ENCODE peak calls at places on chromosomes 7 and 10, in five cellular contexts. X, Z, W, H and P are unnamed samples.

GRCh38 chr10:5817322-5818047 is 4.3 kb upstream of the GDI2 start:
- DNase-seq in X (no peak), Z (no peak), W (no peak), H (no peak), P (no peak)

GRCh38 chr7:48096273-48096672 is 7.2 kb downstream of the UPP1 start:
- DNase-seq in X (no peak), Z (no peak), W (no peak), H (no peak), P (no peak)

GRCh38 chr10:23338886-23339285 is 5.7 kb downstream of the C10orf67 start:
- DNase-seq in X (no peak), Z (no peak), W (no peak), H (no peak), P (no peak)

GRCh38 chr10:129811208-129811607 is 152.9 kb downstream of the EBF3 start:
- DNase-seq in X (no peak), Z (no peak), W (no peak), H (no peak), P (no peak)

GRCh38 chr7:11193131-11193867 is 219.6 kb downstream of the PHF14 start:
- DNase-seq in X (no peak), Z (peak; percentile 65), W (no peak), H (no peak), P (no peak)

GRCh38 chr7:92684274-92684673 is 94.1 kb upstream of the FAM133B start:
- DNase-seq in X (no peak), Z (no peak), W (no peak), H (no peak), P (no peak)

GRCh38 chr7:50592940-50593339 is 27.7 kb upstream of the DDC start:
- DNase-seq in X (no peak), Z (no peak), W (no peak), H (no peak), P (no peak)

GRCh38 chr10:16828114-16828568 is 10.9 kb upstream of the RSU1 start:
- DNase-seq in X (peak; percentile 66), Z (peak; percentile 62), W (peak; percentile 38), H (peak; percentile 95), P (no peak)

GRCh38 chr10:77422491-77423338 is 214.9 kb downstream of the KCNMA1 start:
- DNase-seq in X (no peak), Z (no peak), W (no peak), H (no peak), P (no peak)

GRCh38 chr10:69360485-69361302 is 56.0 kb downstream of the TACR2 start:
- DNase-seq in X (peak; percentile 85), Z (peak; percentile 79), W (peak; percentile 51), H (no peak), P (no peak)

GRCh38 chr10:103273026-103273425 is 3.9 kb upstream of the INA start:
- DNase-seq in X (peak; percentile 68), Z (no peak), W (no peak), H (peak; percentile 61), P (no peak)

GRCh38 chr10:3777876-3778707 is 6.9 kb downstream of the KLF6 start:
- DNase-seq in X (no peak), Z (no peak), W (no peak), H (peak; percentile 43), P (no peak)

GRCh38 chr7:66930341-66930740 is 9.3 kb downstream of the TMEM248 start:
- DNase-seq in X (no peak), Z (no peak), W (peak; percentile 69), H (peak; percentile 74), P (no peak)

GRCh38 chr10:120424198-120424464 is 32.9 kb upstream of the PLPP4 start:
- DNase-seq in X (no peak), Z (no peak), W (no peak), H (no peak), P (no peak)

GRCh38 chr7:424961-425793 is 94.5 kb downstream of the PDGFA start:
- DNase-seq in X (peak; percentile 76), Z (peak; percentile 76), W (no peak), H (no peak), P (peak; percentile 46)

GRCh38 chr7:50632561-50633413 is 67.6 kb upstream of the DDC start:
- DNase-seq in X (no peak), Z (no peak), W (peak; percentile 67), H (peak; percentile 62), P (no peak)

GRCh38 chr10:85810674-85811073 is 555.9 kb downstream of the GRID1 start:
- DNase-seq in X (no peak), Z (no peak), W (no peak), H (no peak), P (no peak)

GRCh38 chr7:22594020-22594419 is 94.0 kb upstream of the STEAP1B start:
- DNase-seq in X (no peak), Z (no peak), W (no peak), H (no peak), P (no peak)

GRCh38 chr7:98288064-98288823 is 6.8 kb downstream of the BRI3 start:
- DNase-seq in X (no peak), Z (no peak), W (no peak), H (no peak), P (no peak)

GRCh38 chr10:17084258-17084657 is 45.4 kb downstream of the CUBN start:
- DNase-seq in X (no peak), Z (no peak), W (no peak), H (no peak), P (no peak)

DNA sequence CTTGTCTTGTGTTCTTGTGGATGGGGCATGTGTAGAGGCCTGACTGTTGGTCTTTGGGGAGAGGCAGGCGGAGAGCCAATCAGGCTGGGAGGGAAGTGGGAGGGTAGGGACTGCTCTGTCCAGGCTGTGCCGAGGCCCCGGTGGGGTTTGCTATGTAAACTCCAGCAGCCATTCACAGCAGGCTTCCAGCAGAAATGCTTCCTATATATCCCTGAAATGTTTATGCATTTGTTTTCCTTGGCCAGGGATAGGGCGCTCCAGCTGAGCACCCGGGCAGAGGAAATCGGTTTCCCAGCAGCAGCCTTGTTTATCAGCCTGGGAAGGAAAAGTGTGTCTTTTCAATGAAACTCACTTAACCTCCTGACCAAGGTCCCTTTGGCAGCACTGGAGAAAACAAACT is 18.3 kb upstream of the AQP1 start:
- DNase-seq in X (no peak), Z (peak; percentile 89), W (no peak), H (no peak), P (no peak)
- H3K27ac ChIP-seq in X (peak overlapping the region; percentile 6), Z (peak overlapping the region; percentile 79), W (no peak overlapping the region), H (no peak overlapping the region), P (peak overlapping the region; percentile 89)

DNA sequence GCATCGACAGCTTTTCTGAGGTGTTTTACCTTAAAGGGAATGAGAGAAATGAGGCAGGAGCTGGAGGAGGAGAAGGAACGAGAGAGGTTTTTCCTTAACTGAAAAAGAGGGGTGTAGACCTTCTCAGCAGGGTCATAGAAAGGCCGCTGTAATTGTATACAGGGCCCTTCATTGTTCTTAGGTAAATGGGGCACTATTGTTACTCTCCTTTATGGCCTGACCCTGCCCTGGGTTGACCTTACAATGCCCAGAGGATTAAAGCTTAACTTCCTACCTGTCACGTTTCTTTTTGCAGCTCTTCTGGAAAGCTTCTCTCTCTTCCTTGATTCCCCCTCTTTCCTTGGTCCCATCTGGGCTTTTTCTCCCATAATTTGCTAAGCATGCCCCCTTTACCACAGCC is 13.7 kb upstream of the PDLIM1 start:
- DNase-seq in X (no peak), Z (no peak), W (peak; percentile 48), H (no peak), P (no peak)
- H3K27ac ChIP-seq in X (no peak overlapping the region), Z (no peak overlapping the region), W (peak overlapping the region; percentile 4), H (no peak overlapping the region), P (no peak overlapping the region)

GRCh38 chr10:11109590-11109989 is 91.9 kb downstream of the CELF2 start:
- DNase-seq in X (no peak), Z (no peak), W (no peak), H (no peak), P (no peak)
- H3K27ac ChIP-seq in X (no peak overlapping the region), Z (no peak overlapping the region), W (no peak overlapping the region), H (no peak overlapping the region), P (peak overlapping the region; percentile 69)

DNA sequence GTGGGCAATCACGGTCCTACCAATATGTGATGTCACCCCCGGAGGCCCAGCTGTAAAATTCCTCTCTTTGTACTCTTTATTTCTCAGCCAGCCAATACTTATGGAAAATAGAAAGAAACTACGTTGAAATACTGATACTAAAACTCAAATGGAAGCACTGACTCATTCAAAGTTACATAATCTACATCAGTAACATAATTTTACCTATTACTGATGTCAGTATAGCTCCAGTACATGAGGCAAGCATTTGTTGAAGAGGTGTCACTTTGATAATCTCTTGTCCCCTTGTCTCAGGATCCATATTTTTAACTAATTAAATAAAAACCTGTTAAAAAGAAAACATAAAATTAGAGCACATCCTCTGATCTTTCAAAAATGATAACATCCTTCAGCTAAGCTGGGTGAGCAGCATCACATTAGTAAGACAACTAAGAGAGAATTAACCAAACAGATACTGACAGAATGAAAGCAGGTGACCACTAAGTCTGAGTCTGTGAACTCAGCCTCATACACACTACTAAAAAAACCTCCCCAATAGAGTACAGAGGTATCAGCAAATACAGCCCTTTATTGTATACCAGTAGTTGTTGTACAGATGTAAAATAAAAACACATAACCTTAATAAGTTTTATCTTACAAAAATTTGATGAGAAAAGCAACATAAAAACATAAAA is 17.6 kb downstream of the SLC25A40 start:
- DNase-seq in X (no peak), Z (no peak), W (no peak), H (no peak), P (no peak)
- H3K27ac ChIP-seq in X (no peak overlapping the region), Z (no peak overlapping the region), W (no peak overlapping the region), H (no peak overlapping the region), P (peak overlapping the region; percentile 3)

DNA sequence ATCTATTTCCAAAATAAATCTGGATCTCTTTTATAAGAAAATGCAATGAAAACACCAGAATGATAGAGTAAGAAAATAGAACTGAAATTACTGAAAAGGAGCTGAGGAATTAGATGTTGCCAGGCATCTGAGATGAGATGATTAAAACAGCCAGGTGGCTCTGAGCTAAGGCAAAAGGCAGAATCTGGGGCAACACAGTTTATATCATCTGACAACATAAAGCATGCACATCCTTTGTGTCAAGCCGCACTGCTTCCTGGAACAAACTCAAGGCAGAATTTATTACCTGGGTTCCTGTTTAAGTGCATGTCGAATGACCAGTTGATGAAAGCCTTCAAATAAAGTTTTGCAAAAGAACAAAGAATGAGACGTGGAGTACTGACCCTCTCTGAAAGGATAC is 247.0 kb downstream of the SNX10 start:
- DNase-seq in X (no peak), Z (no peak), W (no peak), H (no peak), P (no peak)
- H3K27ac ChIP-seq in X (no peak overlapping the region), Z (no peak overlapping the region), W (no peak overlapping the region), H (no peak overlapping the region), P (no peak overlapping the region)

DNA sequence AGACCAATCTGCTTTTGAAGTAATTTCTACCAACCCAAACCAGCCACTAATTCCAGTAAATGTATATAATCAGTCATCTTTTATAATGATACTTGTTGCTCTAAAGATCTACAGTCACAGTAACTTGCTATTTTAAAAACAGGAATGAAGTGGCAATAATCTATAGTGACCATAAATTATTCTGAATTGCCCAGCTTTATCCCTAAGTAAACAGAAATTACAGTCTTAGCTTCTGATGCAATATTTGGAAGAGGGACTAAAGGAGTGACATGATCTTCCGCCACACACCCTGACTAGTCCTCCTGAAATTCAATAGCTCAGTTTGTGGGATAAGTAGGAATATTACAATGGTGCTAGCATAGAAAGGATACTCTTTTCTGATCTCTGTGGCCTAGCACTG is 96.1 kb downstream of the ATE1 start:
- DNase-seq in X (no peak), Z (no peak), W (no peak), H (no peak), P (no peak)
- H3K27ac ChIP-seq in X (no peak overlapping the region), Z (no peak overlapping the region), W (no peak overlapping the region), H (no peak overlapping the region), P (no peak overlapping the region)

GRCh38 chr10:66281327-66281726 is 644.5 kb upstream of the LRRTM3 start:
- DNase-seq in X (no peak), Z (no peak), W (no peak), H (no peak), P (no peak)
- H3K27ac ChIP-seq in X (no peak overlapping the region), Z (no peak overlapping the region), W (no peak overlapping the region), H (no peak overlapping the region), P (no peak overlapping the region)